ENCODE peak calls at places on chromosomes 2 and 18, in ten cellular contexts. One of them, this sample, is unnamed.

GRCh38 chr18:44938396-44939036 is 257.8 kb downstream of the SETBP1 start:
- DNase-seq in breast epithelium: no peak
- DNase-seq in transverse colon: peak; percentile 49
- DNase-seq in endothelial cell of umbilical vein: peak; percentile 27
- DNase-seq in K562: no peak
- DNase-seq in spleen: no peak
- DNase-seq in stomach: peak; percentile 46
- DNase-seq in vagina: no peak
- DNase-seq in HCT116: no peak
- DNase-seq in H1: no peak
- DNase-seq in this sample: no peak

GRCh38 chr2:127701651-127702394 is 526 bp downstream of the SFT2D3 start:
- DNase-seq in breast epithelium: peak; percentile 51
- DNase-seq in transverse colon: peak; percentile 85
- DNase-seq in endothelial cell of umbilical vein: peak; percentile 80
- DNase-seq in K562: peak; percentile 68
- DNase-seq in spleen: peak; percentile 97
- DNase-seq in stomach: peak; percentile 77
- DNase-seq in vagina: no peak
- DNase-seq in HCT116: peak; percentile 16
- DNase-seq in H1: peak; percentile 38
- DNase-seq in this sample: peak; percentile 95

GRCh38 chr18:35267161-35267651 is 22.8 kb downstream of the ZSCAN30 start:
- DNase-seq in breast epithelium: peak; percentile 67
- DNase-seq in transverse colon: peak; percentile 80
- DNase-seq in endothelial cell of umbilical vein: peak; percentile 66
- DNase-seq in K562: no peak
- DNase-seq in spleen: peak; percentile 93
- DNase-seq in stomach: peak; percentile 80
- DNase-seq in vagina: no peak
- DNase-seq in HCT116: no peak
- DNase-seq in H1: no peak
- DNase-seq in this sample: peak; percentile 95

GRCh38 chr2:128568106-128568505 is 249.4 kb upstream of the HS6ST1 start:
- DNase-seq in breast epithelium: peak; percentile 7
- DNase-seq in transverse colon: no peak
- DNase-seq in endothelial cell of umbilical vein: no peak
- DNase-seq in K562: no peak
- DNase-seq in spleen: no peak
- DNase-seq in stomach: no peak
- DNase-seq in vagina: peak; percentile 64
- DNase-seq in HCT116: no peak
- DNase-seq in H1: peak; percentile 49
- DNase-seq in this sample: peak; percentile 3

GRCh38 chr2:31299547-31299946 is 65.6 kb downstream of the EHD3 start:
- DNase-seq in breast epithelium: no peak
- DNase-seq in transverse colon: no peak
- DNase-seq in endothelial cell of umbilical vein: no peak
- DNase-seq in K562: no peak
- DNase-seq in spleen: no peak
- DNase-seq in stomach: no peak
- DNase-seq in vagina: no peak
- DNase-seq in HCT116: no peak
- DNase-seq in H1: no peak
- DNase-seq in this sample: no peak

GRCh38 chr18:72847134-72847533 is 20.7 kb downstream of the NETO1 start:
- DNase-seq in breast epithelium: peak; percentile 36
- DNase-seq in transverse colon: no peak
- DNase-seq in endothelial cell of umbilical vein: no peak
- DNase-seq in K562: no peak
- DNase-seq in spleen: no peak
- DNase-seq in stomach: no peak
- DNase-seq in vagina: no peak
- DNase-seq in HCT116: no peak
- DNase-seq in H1: no peak
- DNase-seq in this sample: no peak

GRCh38 chr2:100524331-100524730 is 38.5 kb upstream of the PDCL3 start:
- DNase-seq in breast epithelium: no peak
- DNase-seq in transverse colon: no peak
- DNase-seq in endothelial cell of umbilical vein: no peak
- DNase-seq in K562: no peak
- DNase-seq in spleen: no peak
- DNase-seq in stomach: no peak
- DNase-seq in vagina: no peak
- DNase-seq in HCT116: no peak
- DNase-seq in H1: no peak
- DNase-seq in this sample: no peak

GRCh38 chr2:53422979-53423378 is 344.6 kb upstream of the CHAC2 start:
- DNase-seq in breast epithelium: no peak
- DNase-seq in transverse colon: peak; percentile 22
- DNase-seq in endothelial cell of umbilical vein: peak; percentile 26
- DNase-seq in K562: peak; percentile 12
- DNase-seq in spleen: no peak
- DNase-seq in stomach: peak; percentile 38
- DNase-seq in vagina: no peak
- DNase-seq in HCT116: peak; percentile 44
- DNase-seq in H1: peak; percentile 27
- DNase-seq in this sample: no peak

GRCh38 chr2:152413228-152414030 is 78.5 kb downstream of the FMNL2 start:
- DNase-seq in breast epithelium: no peak
- DNase-seq in transverse colon: no peak
- DNase-seq in endothelial cell of umbilical vein: peak; percentile 46
- DNase-seq in K562: no peak
- DNase-seq in spleen: no peak
- DNase-seq in stomach: no peak
- DNase-seq in vagina: no peak
- DNase-seq in HCT116: no peak
- DNase-seq in H1: no peak
- DNase-seq in this sample: no peak

GRCh38 chr2:62287335-62287734 is 91.4 kb downstream of the B3GNT2 start:
- DNase-seq in breast epithelium: no peak
- DNase-seq in transverse colon: no peak
- DNase-seq in endothelial cell of umbilical vein: no peak
- DNase-seq in K562: no peak
- DNase-seq in spleen: no peak
- DNase-seq in stomach: no peak
- DNase-seq in vagina: no peak
- DNase-seq in HCT116: no peak
- DNase-seq in H1: no peak
- DNase-seq in this sample: no peak

GRCh38 chr2:62286089-62286785 is 90.3 kb downstream of the B3GNT2 start:
- DNase-seq in breast epithelium: no peak
- DNase-seq in transverse colon: no peak
- DNase-seq in endothelial cell of umbilical vein: no peak
- DNase-seq in K562: no peak
- DNase-seq in spleen: no peak
- DNase-seq in stomach: no peak
- DNase-seq in vagina: no peak
- DNase-seq in HCT116: no peak
- DNase-seq in H1: no peak
- DNase-seq in this sample: no peak

GRCh38 chr2:62291052-62291451 is 95.1 kb downstream of the B3GNT2 start:
- DNase-seq in breast epithelium: no peak
- DNase-seq in transverse colon: no peak
- DNase-seq in endothelial cell of umbilical vein: no peak
- DNase-seq in K562: no peak
- DNase-seq in spleen: no peak
- DNase-seq in stomach: no peak
- DNase-seq in vagina: no peak
- DNase-seq in HCT116: no peak
- DNase-seq in H1: no peak
- DNase-seq in this sample: no peak

GRCh38 chr2:62284980-62285379 is 89.1 kb downstream of the B3GNT2 start:
- DNase-seq in breast epithelium: no peak
- DNase-seq in transverse colon: no peak
- DNase-seq in endothelial cell of umbilical vein: no peak
- DNase-seq in K562: no peak
- DNase-seq in spleen: no peak
- DNase-seq in stomach: no peak
- DNase-seq in vagina: no peak
- DNase-seq in HCT116: no peak
- DNase-seq in H1: no peak
- DNase-seq in this sample: no peak

DNA sequence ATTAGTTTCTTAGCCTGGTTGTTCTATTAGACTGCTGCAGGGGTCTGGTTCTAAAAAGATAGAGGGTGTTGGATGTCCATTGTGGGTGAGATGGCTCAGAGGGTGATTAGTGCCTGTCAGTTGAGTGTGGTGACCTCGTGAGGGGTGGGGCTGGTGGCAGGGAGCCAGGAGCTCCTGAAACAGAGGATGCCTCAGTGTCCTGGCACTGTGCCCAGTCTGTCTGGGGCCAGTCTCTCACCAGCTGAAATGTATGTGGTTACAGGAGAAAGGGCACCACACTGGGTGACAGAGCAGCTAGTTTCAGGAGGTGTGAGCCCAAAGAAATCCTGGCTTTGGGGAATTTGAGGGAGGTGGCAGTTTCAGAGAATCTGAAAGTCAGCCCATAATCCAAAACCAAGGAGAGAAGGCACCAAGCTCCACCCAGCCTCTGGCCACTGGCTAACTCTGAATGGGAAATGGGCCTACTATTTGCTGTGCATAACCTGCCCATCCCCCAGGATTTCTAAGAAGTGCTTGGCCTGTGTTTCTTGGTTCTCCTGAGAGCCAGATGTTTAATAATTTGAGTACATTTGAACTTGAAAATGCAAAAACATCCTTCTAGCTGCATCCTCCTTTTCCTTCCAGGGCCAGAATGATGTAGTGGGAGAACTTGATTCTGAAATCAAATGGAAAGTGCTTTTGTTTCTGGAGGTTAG is 92.1 kb downstream of the B3GNT2 start:
- DNase-seq in breast epithelium: peak; percentile 32
- DNase-seq in transverse colon: peak; percentile 77
- DNase-seq in endothelial cell of umbilical vein: no peak
- DNase-seq in K562: peak; percentile 78
- DNase-seq in spleen: no peak
- DNase-seq in stomach: peak; percentile 63
- DNase-seq in vagina: no peak
- DNase-seq in HCT116: no peak
- DNase-seq in H1: no peak
- DNase-seq in this sample: peak; percentile 40
- TF ChIP-seq POLR2AphosphoS5 in breast epithelium: no peak
- TF ChIP-seq POLR2AphosphoS5 in transverse colon: no peak
- TF ChIP-seq POLR2AphosphoS5 in endothelial cell of umbilical vein: no peak
- TF ChIP-seq POLR2AphosphoS5 in K562: no peak
- TF ChIP-seq POLR2AphosphoS5 in spleen: no peak
- TF ChIP-seq POLR2AphosphoS5 in stomach: no peak
- TF ChIP-seq POLR2AphosphoS5 in vagina: no peak
- TF ChIP-seq POLR2AphosphoS5 in HCT116: peak; percentile 49
- TF ChIP-seq POLR2AphosphoS5 in H1: no peak
- TF ChIP-seq POLR2AphosphoS5 in this sample: no peak

DNA sequence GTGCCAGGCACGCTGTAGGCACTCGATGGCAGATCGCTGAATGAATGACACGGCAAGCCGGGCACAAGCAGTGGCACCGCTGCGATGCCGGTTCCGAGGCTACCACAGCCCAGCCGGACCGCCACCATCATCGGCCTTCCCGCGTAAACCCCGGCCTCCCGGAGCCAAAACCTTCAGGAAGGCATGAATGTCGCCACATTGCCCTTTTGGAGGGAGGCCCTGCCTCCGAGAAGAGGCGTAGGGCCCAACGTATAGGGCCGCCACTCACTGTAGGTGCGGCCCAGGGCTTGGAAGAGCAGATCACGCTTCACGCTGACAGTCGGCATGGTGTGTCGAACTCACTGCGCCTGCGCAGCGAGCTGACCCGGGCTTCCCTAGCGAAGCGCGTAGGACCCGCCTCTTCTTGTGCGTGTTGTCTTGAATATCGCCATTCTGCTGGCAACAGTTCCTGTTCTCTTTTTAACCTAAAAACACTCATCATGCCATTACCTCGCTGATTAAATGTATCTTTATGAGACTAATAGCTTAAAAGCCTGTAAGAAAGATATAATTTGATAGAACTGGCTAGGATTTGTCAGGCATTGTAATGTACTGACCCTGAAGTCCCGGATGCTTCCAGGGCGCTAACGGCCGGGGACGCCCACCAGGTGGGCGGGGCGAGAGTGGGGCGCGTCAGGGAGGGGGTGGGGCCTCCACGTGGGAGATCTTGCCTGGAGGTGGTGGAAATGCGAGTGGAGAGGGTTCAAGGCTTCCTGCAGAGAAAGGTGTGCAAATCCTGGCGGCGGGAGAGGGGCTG is at the start of gene FARSB:
- DNase-seq in breast epithelium: peak; percentile 91
- DNase-seq in transverse colon: peak; percentile 95
- DNase-seq in endothelial cell of umbilical vein: peak; percentile 97
- DNase-seq in K562: peak; percentile 92
- DNase-seq in spleen: peak; percentile 99
- DNase-seq in stomach: peak; percentile 96
- DNase-seq in vagina: no peak
- DNase-seq in HCT116: peak; percentile 92
- DNase-seq in H1: peak; percentile 88
- DNase-seq in this sample: peak; percentile 97
- TF ChIP-seq POLR2A in breast epithelium: no peak
- TF ChIP-seq POLR2A in transverse colon: peak; percentile 76
- TF ChIP-seq POLR2A in endothelial cell of umbilical vein: peak; percentile 64
- TF ChIP-seq POLR2A in K562: peak; percentile 86
- TF ChIP-seq POLR2A in spleen: peak; percentile 2
- TF ChIP-seq POLR2A in stomach: no peak
- TF ChIP-seq POLR2A in vagina: no peak
- TF ChIP-seq POLR2A in HCT116: peak; percentile 21
- TF ChIP-seq POLR2A in H1: peak; percentile 74
- TF ChIP-seq POLR2A in this sample: peak; percentile 57

DNA sequence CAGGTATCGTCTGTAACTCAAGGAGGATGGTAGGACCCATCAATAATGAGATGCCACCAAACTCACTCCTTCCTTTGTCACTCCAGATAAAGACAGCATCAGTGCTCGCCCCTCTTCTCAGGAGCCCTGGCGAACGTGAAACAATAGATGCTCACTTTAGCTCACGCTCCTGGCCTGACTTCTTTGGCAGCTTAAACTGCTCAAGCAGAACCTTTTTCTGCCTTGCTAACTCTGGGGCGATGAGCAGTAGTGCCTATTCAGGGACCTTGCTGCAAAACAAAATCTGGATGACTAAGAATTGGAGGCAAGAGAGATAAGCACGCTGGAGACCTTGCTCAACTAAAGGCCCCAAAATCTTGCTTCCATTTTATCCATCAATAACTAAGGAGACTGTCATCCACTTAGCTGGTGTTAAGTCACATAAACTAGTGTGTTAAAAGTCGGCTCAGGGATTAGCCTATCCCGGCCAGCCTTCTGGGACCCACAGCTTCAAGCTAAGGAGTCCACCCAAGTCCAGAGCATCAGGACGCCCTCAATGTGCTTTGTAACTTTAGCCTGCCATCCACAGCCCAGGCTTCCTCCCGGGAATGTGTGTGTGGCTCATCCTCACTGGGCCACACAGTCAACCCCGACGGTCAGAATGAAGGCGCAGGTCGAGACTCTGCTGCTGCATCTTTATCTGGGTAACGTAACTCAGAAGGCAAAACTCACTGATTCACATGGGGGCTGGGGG is 38.9 kb downstream of the ZNF516 start:
- DNase-seq in breast epithelium: peak; percentile 12
- DNase-seq in transverse colon: no peak
- DNase-seq in endothelial cell of umbilical vein: no peak
- DNase-seq in K562: no peak
- DNase-seq in spleen: peak; percentile 38
- DNase-seq in stomach: no peak
- DNase-seq in vagina: peak; percentile 31
- DNase-seq in HCT116: no peak
- DNase-seq in H1: no peak
- DNase-seq in this sample: peak; percentile 19
- H3K4me1 ChIP-seq in breast epithelium: peaks cover 17% of the 10 kb centered on the region
- H3K4me1 ChIP-seq in transverse colon: peaks cover 16% of the 10 kb centered on the region
- H3K4me1 ChIP-seq in endothelial cell of umbilical vein: peaks cover 12% of the 10 kb centered on the region
- H3K4me1 ChIP-seq in K562: no peaks in the 10 kb centered on the region
- H3K4me1 ChIP-seq in spleen: peaks cover 86% of the 10 kb centered on the region
- H3K4me1 ChIP-seq in stomach: peaks cover 95% of the 10 kb centered on the region
- H3K4me1 ChIP-seq in vagina: peaks cover 88% of the 10 kb centered on the region
- H3K4me1 ChIP-seq in HCT116: peaks cover 25% of the 10 kb centered on the region
- H3K4me1 ChIP-seq in H1: peaks cover 18% of the 10 kb centered on the region
- H3K4me1 ChIP-seq in this sample: peaks cover 14% of the 10 kb centered on the region

GRCh38 chr2:188787002-188787660 is 187.0 kb upstream of the COL3A1 start:
- DNase-seq in breast epithelium: no peak
- DNase-seq in transverse colon: no peak
- DNase-seq in endothelial cell of umbilical vein: peak; percentile 54
- DNase-seq in K562: no peak
- DNase-seq in spleen: no peak
- DNase-seq in stomach: no peak
- DNase-seq in vagina: no peak
- DNase-seq in HCT116: peak; percentile 22
- DNase-seq in H1: no peak
- DNase-seq in this sample: no peak
- TF ChIP-seq POLR2AphosphoS5 in breast epithelium: no peak
- TF ChIP-seq POLR2AphosphoS5 in transverse colon: peak; percentile 77
- TF ChIP-seq POLR2AphosphoS5 in endothelial cell of umbilical vein: no peak
- TF ChIP-seq POLR2AphosphoS5 in K562: no peak
- TF ChIP-seq POLR2AphosphoS5 in spleen: no peak
- TF ChIP-seq POLR2AphosphoS5 in stomach: peak; percentile 33
- TF ChIP-seq POLR2AphosphoS5 in vagina: peak; percentile 34
- TF ChIP-seq POLR2AphosphoS5 in HCT116: no peak
- TF ChIP-seq POLR2AphosphoS5 in H1: no peak
- TF ChIP-seq POLR2AphosphoS5 in this sample: no peak

This sample was measured in upper lobe of left lung.